ENCODE peak calls at places on chromosome 16, in six cellular contexts. S is glomerular endothelial cell, J is breast epithelium, E is NCI-H460, X is left cardiac atrium, A is PC-9. T is an unnamed sample.

GRCh38 chr16:75593825-75594820 is 27.9 kb downstream of the GABARAPL2 start:
- DNase-seq in S (peak; percentile 58), J (no peak), E (no peak), X (no peak), A (no peak), T (no peak)

GRCh38 chr16:84331998-84332780 is 36.1 kb upstream of the ATP2C2 start:
- DNase-seq in S (no peak), J (no peak), E (no peak), X (no peak), A (no peak), T (no peak)

GRCh38 chr16:5885521-5885920 is 787.9 kb upstream of the EEF2KMT start:
- DNase-seq in S (no peak), J (no peak), E (no peak), X (no peak), A (no peak), T (no peak)

GRCh38 chr16:1990336-1991134 is 765 bp downstream of the SYNGR3 start:
- DNase-seq in S (no peak), J (no peak), E (no peak), X (no peak), A (no peak), T (no peak)

GRCh38 chr16:85291302-85292148 is 179.3 kb upstream of the CIBAR2 start:
- DNase-seq in S (no peak), J (no peak), E (no peak), X (peak; percentile 72), A (no peak), T (no peak)

GRCh38 chr16:87953308-87954208 is 2.3 kb downstream of the BANP start:
- DNase-seq in S (no peak), J (no peak), E (no peak), X (no peak), A (no peak), T (no peak)

GRCh38 chr16:275041-275621 is 613 bp downstream of the RGS11 start:
- DNase-seq in S (no peak), J (no peak), E (no peak), X (no peak), A (no peak), T (no peak)

GRCh38 chr16:285146-286055 is 2.4 kb downstream of the PDIA2 start:
- DNase-seq in S (no peak), J (no peak), E (no peak), X (no peak), A (no peak), T (no peak)

GRCh38 chr16:10040136-10041080 is 141.8 kb downstream of the GRIN2A start:
- DNase-seq in S (no peak), J (no peak), E (no peak), X (no peak), A (no peak), T (no peak)

GRCh38 chr16:1674751-1675664 is 3.1 kb upstream of the JPT2 start:
- DNase-seq in S (no peak), J (no peak), E (no peak), X (no peak), A (peak; percentile 68), T (no peak)

GRCh38 chr16:279531-279930 is 860 bp upstream of the ARHGDIG start:
- DNase-seq in S (no peak), J (no peak), E (no peak), X (no peak), A (no peak), T (no peak)

GRCh38 chr16:29862383-29862883 is 593 bp downstream of the CDIPT start:
- DNase-seq in S (no peak), J (no peak), E (no peak), X (peak; percentile 45), A (peak; percentile 48), T (no peak)